ENCODE peak calls at places on chromosome 5, in eight cellular contexts. S, Z, A, B, G, H, R and W are unnamed samples.
A peak's percentile ranks its signal among the peaks of the same experiment; 100 is the strongest.

GRCh38 chr5:82259172-82259800 is 18.9 kb downstream of the RPS23 start:
- DNase-seq in S (no peak), Z (peak; percentile 35), A (no peak), B (no peak), G (no peak), H (no peak), R (no peak), W (no peak)

GRCh38 chr5:100900142-100900795 is 2.8 kb downstream of the ST8SIA4 start:
- DNase-seq in S (no peak), Z (peak; percentile 53), A (no peak), B (no peak), G (no peak), H (no peak), R (peak; percentile 65), W (peak; percentile 28)

GRCh38 chr5:61805101-61805500 is 473.0 kb downstream of the ZSWIM6 start:
- DNase-seq in S (no peak), Z (peak; percentile 44), A (no peak), B (no peak), G (peak; percentile 82), H (no peak), R (no peak), W (no peak)

GRCh38 chr5:94776167-94776566 is 157.7 kb downstream of the SLF1 start:
- DNase-seq in S (no peak), Z (no peak), A (no peak), B (no peak), G (no peak), H (no peak), R (no peak), W (no peak)

GRCh38 chr5:179300834-179301233 is 44.4 kb downstream of the ADAMTS2 start:
- DNase-seq in S (no peak), Z (no peak), A (peak; percentile 72), B (peak; percentile 25), G (no peak), H (no peak), R (no peak), W (peak; percentile 33)

GRCh38 chr5:31626156-31626555 is 12.8 kb upstream of the PDZD2 start:
- DNase-seq in S (no peak), Z (no peak), A (no peak), B (no peak), G (no peak), H (no peak), R (peak; percentile 73), W (peak; percentile 72)

GRCh38 chr5:159316519-159317383 is 13.5 kb downstream of the IL12B start:
- DNase-seq in S (peak; percentile 20), Z (peak; percentile 79), A (no peak), B (no peak), G (no peak), H (no peak), R (peak; percentile 31), W (peak; percentile 25)

GRCh38 chr5:180352976-180353225 is 235 bp downstream of the GFPT2 start:
- DNase-seq in S (no peak), Z (no peak), A (no peak), B (no peak), G (no peak), H (no peak), R (no peak), W (no peak)

GRCh38 chr5:104363567-104363966 is 801.0 kb upstream of the NUDT12 start:
- DNase-seq in S (no peak), Z (no peak), A (no peak), B (no peak), G (no peak), H (no peak), R (no peak), W (no peak)

GRCh38 chr5:163503106-163504090 is 2.0 kb upstream of the MAT2B start:
- DNase-seq in S (peak; percentile 27), Z (peak; percentile 76), A (peak; percentile 56), B (peak; percentile 62), G (peak; percentile 95), H (peak; percentile 48), R (peak; percentile 72), W (peak; percentile 66)

GRCh38 chr5:52784741-52785140 is 3.0 kb upstream of the ITGA1 start:
- DNase-seq in S (no peak), Z (peak; percentile 17), A (no peak), B (no peak), G (no peak), H (no peak), R (no peak), W (no peak)

GRCh38 chr5:119166026-119166425 is 95.1 kb downstream of the DMXL1 start:
- DNase-seq in S (no peak), Z (no peak), A (no peak), B (no peak), G (no peak), H (no peak), R (no peak), W (no peak)

GRCh38 chr5:34494111-34494755 is 161.9 kb upstream of the RAI14 start:
- DNase-seq in S (no peak), Z (no peak), A (no peak), B (no peak), G (no peak), H (no peak), R (no peak), W (no peak)

GRCh38 chr5:5306696-5307095 is 115.8 kb upstream of the ICE1 start:
- DNase-seq in S (no peak), Z (no peak), A (no peak), B (no peak), G (no peak), H (no peak), R (no peak), W (no peak)

DNA sequence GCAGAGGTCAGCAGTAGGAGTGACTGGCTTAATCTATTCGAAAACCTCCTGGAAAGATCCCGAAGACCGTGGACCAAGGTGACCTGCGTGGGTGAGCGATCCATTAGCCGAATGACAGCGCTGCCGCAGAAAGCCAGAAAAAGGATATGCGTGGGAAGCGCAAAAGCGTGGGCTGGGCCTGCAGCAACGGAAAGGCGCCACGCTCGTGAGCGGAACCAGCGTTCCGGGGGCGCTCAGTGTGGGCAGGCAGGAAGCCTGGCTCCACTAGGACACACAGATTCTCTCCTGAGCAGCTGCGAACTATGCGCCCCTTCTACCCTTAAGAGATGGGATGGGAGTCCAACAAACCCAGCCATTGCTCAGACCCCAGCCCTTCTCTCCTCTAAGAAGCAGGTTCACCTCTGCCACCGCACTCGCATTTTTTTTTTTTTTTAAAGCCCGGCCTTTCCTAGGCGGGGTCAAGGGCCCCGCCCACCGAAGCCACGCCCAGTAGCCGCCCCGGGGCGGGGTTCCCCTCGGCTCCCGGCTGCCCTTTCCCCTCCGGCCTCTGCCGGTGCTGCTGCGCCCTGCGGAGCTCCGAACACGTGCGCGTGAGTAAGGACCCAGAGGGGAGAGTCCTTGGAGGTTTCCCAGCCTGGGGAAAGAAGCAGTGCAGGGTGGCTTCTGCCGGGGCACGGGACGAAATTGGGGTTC is 19.8 kb upstream of the MATR3 start:
- DNase-seq in S (peak; percentile 97), Z (peak; percentile 89), A (peak; percentile 90), B (peak; percentile 90), G (peak; percentile 96), H (peak; percentile 89), R (peak; percentile 91), W (peak; percentile 91)
- TF ChIP-seq POLR2A in S (peak; percentile 97), Z (peak; percentile 92), A (no peak), B (peak; percentile 89), G (no peak), H (no peak), R (peak; percentile 67), W (peak; percentile 54)

DNA sequence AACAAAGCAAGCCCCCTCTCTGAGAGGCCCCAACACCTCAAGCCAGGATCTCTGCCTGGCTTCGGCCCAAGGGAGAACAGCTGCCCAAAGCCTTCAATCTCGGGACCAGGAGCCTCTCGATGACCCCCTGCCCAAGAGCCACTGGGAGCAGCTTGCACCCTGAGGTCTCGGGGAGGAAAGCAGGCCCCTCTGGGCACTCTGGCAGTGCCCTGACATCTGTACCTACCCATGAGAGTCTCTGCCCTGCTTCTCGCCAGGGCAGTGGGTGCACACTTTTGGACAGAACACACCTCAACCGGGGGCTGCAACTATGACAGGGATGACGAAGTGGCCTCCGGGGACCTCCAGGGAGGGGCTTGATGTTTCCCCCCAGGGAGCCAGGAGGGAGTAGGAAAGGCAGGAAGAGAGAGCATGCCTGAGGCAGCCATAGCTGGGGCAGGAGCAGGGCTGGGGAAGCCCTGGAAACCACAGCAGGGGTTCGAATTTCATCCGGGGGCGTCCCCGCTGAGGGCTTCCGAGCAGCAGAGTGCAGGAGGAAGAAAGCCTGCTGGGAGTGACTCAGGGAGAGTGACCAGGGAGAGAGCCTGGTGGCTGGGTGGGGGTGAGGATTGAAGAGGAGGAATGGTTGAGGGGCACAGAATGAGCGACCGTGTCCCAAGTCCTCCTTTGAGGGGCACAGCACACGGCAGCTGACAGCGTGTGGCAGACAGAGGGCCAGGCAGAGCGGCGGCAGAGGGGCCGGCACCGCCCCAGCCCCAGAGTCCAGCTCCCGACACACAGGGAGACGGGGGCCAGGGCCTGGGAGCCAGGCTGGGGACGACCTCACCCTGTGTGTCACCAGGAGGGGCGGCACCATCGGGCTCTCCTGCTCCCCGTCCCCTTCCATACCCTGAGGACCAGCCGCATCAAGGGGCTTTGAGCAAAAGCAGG is 1.8 kb downstream of the LPCAT1 start:
- DNase-seq in S (no peak), Z (no peak), A (peak; percentile 12), B (peak; percentile 9), G (no peak), H (peak; percentile 21), R (peak; percentile 24), W (peak; percentile 11)
- TF ChIP-seq POLR2A in S (no peak), Z (no peak), A (no peak), B (no peak), G (no peak), H (no peak), R (no peak), W (no peak)

GRCh38 chr5:135251099-135251498 is 147.9 kb downstream of the MACROH2A1 start:
- DNase-seq in S (no peak), Z (no peak), A (no peak), B (peak; percentile 28), G (peak; percentile 89), H (no peak), R (no peak), W (no peak)

GRCh38 chr5:135246605-135246922 is 152.5 kb downstream of the MACROH2A1 start:
- DNase-seq in S (no peak), Z (no peak), A (no peak), B (no peak), G (peak; percentile 64), H (no peak), R (no peak), W (no peak)

GRCh38 chr5:135249658-135250057 is 149.4 kb downstream of the MACROH2A1 start:
- DNase-seq in S (peak; percentile 49), Z (no peak), A (no peak), B (no peak), G (peak; percentile 70), H (no peak), R (no peak), W (no peak)

GRCh38 chr5:135246923-135247795 is 151.9 kb downstream of the MACROH2A1 start:
- DNase-seq in S (peak; percentile 64), Z (peak; percentile 85), A (peak; percentile 64), B (no peak), G (peak; percentile 90), H (peak; percentile 28), R (no peak), W (no peak)

DNA sequence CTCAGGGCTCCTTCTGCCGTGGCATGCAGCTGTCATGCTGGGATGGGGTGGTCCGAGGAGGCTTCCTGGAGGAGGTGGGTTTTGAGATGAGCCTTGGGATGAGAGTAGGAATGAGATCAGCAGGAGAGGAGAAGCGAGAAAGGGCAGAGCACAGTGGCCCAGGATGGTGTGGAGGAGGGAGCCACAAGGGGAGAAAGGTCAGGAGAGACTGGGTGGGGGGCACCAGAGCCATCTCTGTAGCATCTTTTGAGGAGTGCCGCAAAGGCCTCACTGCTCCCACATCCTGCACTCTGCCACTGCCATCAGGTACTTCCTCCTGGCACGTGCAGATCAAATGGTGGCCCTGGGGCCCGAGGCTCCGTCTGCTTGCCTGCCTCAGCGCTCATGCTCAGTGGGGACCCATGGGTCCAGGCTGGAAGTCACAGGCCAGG is 150.2 kb downstream of the MACROH2A1 start:
- DNase-seq in S (no peak), Z (no peak), A (no peak), B (no peak), G (peak; percentile 80), H (no peak), R (no peak), W (no peak)
- TF ChIP-seq POLR2A in S (no peak), Z (no peak), A (no peak), B (no peak), G (no peak), H (no peak), R (no peak), W (no peak)

GRCh38 chr5:172266676-172267092 is 16.9 kb downstream of the UBTD2 start:
- DNase-seq in S (no peak), Z (no peak), A (no peak), B (no peak), G (no peak), H (no peak), R (peak; percentile 33), W (no peak)
- TF ChIP-seq POLR2A in S (no peak), Z (no peak), A (no peak), B (no peak), G (no peak), H (no peak), R (no peak), W (no peak)